ENCODE peak calls at places on chromosomes 11 and 22, in eight cellular contexts. M is heart right ventricle, J is A673, O is K562, F is astrocyte, V is ovary, G is PC-3, E is neural progenitor cell. T is an unnamed sample.

GRCh38 chr11:11396290-11397042 is 43.4 kb upstream of the CSNK2A3 start:
- DNase-seq in M (no peak), J (no peak), O (no peak), F (peak; percentile 95), V (no peak), G (no peak), E (no peak), T (peak; percentile 84)

GRCh38 chr11:123421589-123421988 is 8.5 kb upstream of the GRAMD1B start:
- DNase-seq in M (no peak), J (no peak), O (no peak), F (no peak), V (no peak), G (no peak), E (no peak), T (no peak)

GRCh38 chr11:122322369-122322768 is 206.4 kb upstream of the BLID start:
- DNase-seq in M (no peak), J (no peak), O (no peak), F (peak; percentile 59), V (no peak), G (no peak), E (no peak), T (no peak)

GRCh38 chr22:30325724-30326703 is 727 bp downstream of the TBC1D10A start:
- DNase-seq in M (peak; percentile 35), J (no peak), O (peak; percentile 82), F (no peak), V (peak; percentile 39), G (no peak), E (peak; percentile 12), T (no peak)

GRCh38 chr22:16963189-16963945 is 44.7 kb downstream of the GAB4 start:
- DNase-seq in M (no peak), J (no peak), O (peak; percentile 10), F (no peak), V (no peak), G (no peak), E (no peak), T (no peak)

GRCh38 chr11:107619926-107620325 is 29.0 kb downstream of the ELMOD1 start:
- DNase-seq in M (no peak), J (no peak), O (no peak), F (peak; percentile 53), V (no peak), G (no peak), E (no peak), T (no peak)

GRCh38 chr11:66848671-66849500 is 5.6 kb downstream of the RCE1 start:
- DNase-seq in M (no peak), J (no peak), O (no peak), F (no peak), V (peak; percentile 21), G (no peak), E (no peak), T (no peak)

GRCh38 chr11:14075118-14075601 is 112.6 kb downstream of the SPON1 start:
- DNase-seq in M (no peak), J (no peak), O (no peak), F (peak; percentile 42), V (no peak), G (peak; percentile 24), E (peak; percentile 42), T (no peak)

GRCh38 chr22:39177791-39178190 is 25.3 kb upstream of the CBX7 start:
- DNase-seq in M (peak; percentile 56), J (no peak), O (no peak), F (no peak), V (no peak), G (no peak), E (no peak), T (no peak)

GRCh38 chr11:125564357-125564756 is 4.9 kb upstream of the EI24 start:
- DNase-seq in M (no peak), J (no peak), O (no peak), F (no peak), V (no peak), G (no peak), E (no peak), T (no peak)

GRCh38 chr11:16902182-16902581 is 112.0 kb downstream of the PLEKHA7 start:
- DNase-seq in M (no peak), J (no peak), O (no peak), F (peak; percentile 65), V (no peak), G (peak; percentile 77), E (no peak), T (no peak)

GRCh38 chr11:119726585-119727522 is 2.1 kb downstream of the NECTIN1 start:
- DNase-seq in M (no peak), J (no peak), O (no peak), F (no peak), V (no peak), G (no peak), E (peak; percentile 84), T (no peak)

GRCh38 chr11:127219704-127220103 is 219.1 kb upstream of the KIRREL3 start:
- DNase-seq in M (no peak), J (no peak), O (no peak), F (no peak), V (no peak), G (no peak), E (no peak), T (no peak)

GRCh38 chr22:41772645-41773044 is 27.8 kb upstream of the CCDC134 start:
- DNase-seq in M (no peak), J (no peak), O (no peak), F (no peak), V (no peak), G (peak; percentile 39), E (no peak), T (no peak)

GRCh38 chr11:114604179-114604813 is 8.7 kb upstream of the NXPE4 start:
- DNase-seq in M (no peak), J (no peak), O (no peak), F (no peak), V (no peak), G (no peak), E (no peak), T (no peak)

GRCh38 chr11:122071680-122072321 is 44.2 kb downstream of the BLID start:
- DNase-seq in M (no peak), J (no peak), O (no peak), F (no peak), V (no peak), G (no peak), E (peak; percentile 35), T (no peak)

GRCh38 chr11:58912124-58912523 is 27.2 kb upstream of the GLYATL1 start:
- DNase-seq in M (no peak), J (no peak), O (no peak), F (no peak), V (no peak), G (peak; percentile 62), E (no peak), T (peak; percentile 20)

GRCh38 chr11:58914821-58915543 is 24.3 kb upstream of the GLYATL1 start:
- DNase-seq in M (no peak), J (no peak), O (no peak), F (peak; percentile 27), V (no peak), G (peak; percentile 15), E (no peak), T (no peak)

GRCh38 chr11:58917159-58917765 is 22.0 kb upstream of the GLYATL1 start:
- DNase-seq in M (no peak), J (no peak), O (no peak), F (no peak), V (no peak), G (no peak), E (no peak), T (no peak)

GRCh38 chr11:58916637-58917036 is 22.7 kb upstream of the GLYATL1 start:
- DNase-seq in M (no peak), J (no peak), O (no peak), F (no peak), V (no peak), G (no peak), E (no peak), T (no peak)

GRCh38 chr11:58913685-58914084 is 25.6 kb upstream of the GLYATL1 start:
- DNase-seq in M (no peak), J (no peak), O (no peak), F (no peak), V (no peak), G (no peak), E (no peak), T (no peak)
- H3K36me3 ChIP-seq in M (no peaks in the 10 kb centered on the region), J (no peaks in the 10 kb centered on the region), O (no peaks in the 10 kb centered on the region), F (no peaks in the 10 kb centered on the region), V (no peaks in the 10 kb centered on the region), G (no peaks in the 10 kb centered on the region), E (no peaks in the 10 kb centered on the region), T (no peaks in the 10 kb centered on the region)

GRCh38 chr11:87022254-87022653 is 15.5 kb upstream of the TMEM135 start:
- DNase-seq in M (no peak), J (no peak), O (no peak), F (no peak), V (no peak), G (no peak), E (no peak), T (no peak)
- H3K27ac ChIP-seq in M (no peak overlapping the region), J (no peak overlapping the region), O (no peak overlapping the region), F (no peak overlapping the region), V (no peak overlapping the region), G (no peak overlapping the region), E (no peak overlapping the region), T (no peak overlapping the region)

GRCh38 chr22:37157516-37158289 is 8.0 kb upstream of the IL2RB start:
- DNase-seq in M (no peak), J (no peak), O (no peak), F (peak; percentile 49), V (no peak), G (no peak), E (no peak), T (no peak)

GRCh38 chr22:37153901-37154300 is 4.2 kb upstream of the IL2RB start:
- DNase-seq in M (no peak), J (no peak), O (no peak), F (no peak), V (no peak), G (no peak), E (no peak), T (no peak)

GRCh38 chr22:37156686-37157435 is 7.1 kb upstream of the IL2RB start:
- DNase-seq in M (no peak), J (no peak), O (no peak), F (no peak), V (no peak), G (no peak), E (no peak), T (no peak)

GRCh38 chr22:37155971-37156370 is 6.3 kb upstream of the IL2RB start:
- DNase-seq in M (no peak), J (no peak), O (no peak), F (no peak), V (no peak), G (no peak), E (no peak), T (no peak)

GRCh38 chr22:37154925-37155712 is 5.4 kb upstream of the IL2RB start:
- DNase-seq in M (no peak), J (no peak), O (no peak), F (no peak), V (no peak), G (peak; percentile 12), E (no peak), T (no peak)
- H3K27me3 ChIP-seq in M (peaks cover 13% of the 10 kb centered on the region), J (no peaks in the 10 kb centered on the region), O (peaks cover 54% of the 10 kb centered on the region), F (peaks cover 11% of the 10 kb centered on the region), V (no peaks in the 10 kb centered on the region), G (no peaks in the 10 kb centered on the region), E (no peaks in the 10 kb centered on the region), T (no peaks in the 10 kb centered on the region)

GRCh38 chr22:45538284-45538683 is 35.6 kb downstream of the FBLN1 start:
- DNase-seq in M (no peak), J (peak; percentile 70), O (no peak), F (no peak), V (no peak), G (no peak), E (no peak), T (no peak)
- H3K36me3 ChIP-seq in M (peaks cover 35% of the 10 kb centered on the region), J (peaks cover 20% of the 10 kb centered on the region), O (no peaks in the 10 kb centered on the region), F (peaks cover 6% of the 10 kb centered on the region), V (no peaks in the 10 kb centered on the region), G (no peaks in the 10 kb centered on the region), E (no peaks in the 10 kb centered on the region), T (no peaks in the 10 kb centered on the region)